ENCODE peak calls at places on chromosomes 11 and 22, in seven cellular contexts. X is left ventricle myocardium inferior, O is kidney epithelial cell, W is GM12878, U is HFF-Myc, C is AG10803, B is ovary. T is an unnamed sample.

GRCh38 chr11:2870955-2871720 is 14.4 kb downstream of the CDKN1C start:
- DNase-seq in O (no peak), C (no peak), X (no peak), W (no peak), B (no peak), U (no peak), T (no peak)

GRCh38 chr11:75706260-75706729 is 11.3 kb upstream of the MOGAT2 start:
- DNase-seq in C (peak), B (peak), W (no peak), X (peak), O (no peak), U (peak), T (peak)

GRCh38 chr11:72591785-72592490 is 82.3 kb downstream of the PDE2A start:
- DNase-seq in C (no peak), B (no peak), U (no peak), X (no peak), O (no peak), W (no peak), T (no peak)

GRCh38 chr11:34404280-34404679 is 34.5 kb upstream of the CAT start:
- DNase-seq in C (no peak), O (no peak), U (no peak), W (no peak), X (no peak), B (no peak), T (no peak)

GRCh38 chr11:70323811-70324210 is 53.3 kb downstream of the PPFIA1 start:
- DNase-seq in U (no peak), O (no peak), W (no peak), C (no peak), B (no peak), X (no peak), T (no peak)

GRCh38 chr11:2320591-2321310 is 18.9 kb downstream of the TSPAN32 start:
- DNase-seq in O (no peak), U (no peak), W (no peak), B (no peak), C (no peak), X (no peak), T (no peak)

GRCh38 chr11:123653997-123654565 is 343 bp downstream of the SCN3B start:
- DNase-seq in B (peak), U (no peak), W (no peak), O (peak), C (peak), X (peak), T (no peak)

GRCh38 chr11:67483901-67484665 is 1.3 kb downstream of the AIP start:
- DNase-seq in C (no peak), U (no peak), O (no peak), B (peak), W (no peak), X (no peak), T (no peak)

GRCh38 chr11:74154621-74155281 is 16.1 kb downstream of the C2CD3 start:
- DNase-seq in O (no peak), B (no peak), W (no peak), X (no peak), U (no peak), C (peak), T (no peak)

GRCh38 chr22:23762866-23763578 is at the start of gene C22orf15:
- DNase-seq in U (no peak), B (no peak), O (no peak), C (peak), X (no peak), W (no peak), T (no peak)

GRCh38 chr11:88016392-88017020 is 158.7 kb downstream of the RAB38 start:
- DNase-seq in B (no peak), C (peak), X (peak), U (peak), W (peak), O (peak), T (peak)

GRCh38 chr11:57711414-57712255 is at the start of gene MED19:
- DNase-seq in X (peak), O (peak), C (peak), W (peak), U (peak), B (peak), T (peak)

GRCh38 chr22:17213976-17214375 is 5.3 kb downstream of the ADA2 start:
- DNase-seq in O (no peak), B (no peak), U (no peak), X (peak), C (peak), W (no peak), T (no peak)
- TF ChIP-seq CTCF in O (peak), B (no peak), U (peak), X (peak), C (peak), W (peak), T (peak)

GRCh38 chr11:62103141-62103540 is 20.7 kb upstream of the INCENP start:
- DNase-seq in U (no peak), X (no peak), C (no peak), W (no peak), O (no peak), B (no peak), T (no peak)

GRCh38 chr11:62108017-62108750 is 15.6 kb upstream of the INCENP start:
- DNase-seq in W (peak), O (no peak), B (no peak), C (peak), U (peak), X (no peak), T (no peak)

GRCh38 chr11:62104001-62104400 is 19.8 kb upstream of the INCENP start:
- DNase-seq in W (no peak), C (no peak), O (no peak), B (no peak), X (no peak), U (no peak), T (no peak)

GRCh38 chr11:62104816-62105610 is 18.8 kb upstream of the INCENP start:
- DNase-seq in U (no peak), O (no peak), C (peak), X (no peak), W (no peak), B (peak), T (no peak)

GRCh38 chr11:62105611-62106245 is 18.1 kb upstream of the INCENP start:
- DNase-seq in O (no peak), W (no peak), C (peak), U (no peak), B (no peak), X (no peak), T (no peak)
- H3K4me3 ChIP-seq in O (no peak), W (no peak), C (peak), U (no peak), B (peak), X (peak), T (no peak)

GRCh38 chr11:111570796-111571195 is 30.3 kb downstream of the LAYN start:
- DNase-seq in X (no peak), C (no peak), O (no peak), U (no peak), B (no peak), W (no peak), T (no peak)

GRCh38 chr11:111573821-111574249 is 28.4 kb upstream of the SIK2 start:
- DNase-seq in C (peak), U (no peak), O (no peak), W (no peak), B (no peak), X (no peak), T (no peak)

GRCh38 chr11:111575748-111576147 is 26.5 kb upstream of the SIK2 start:
- DNase-seq in X (no peak), O (no peak), C (no peak), U (no peak), B (no peak), W (no peak), T (no peak)

GRCh38 chr11:111571829-111572501 is 30.3 kb upstream of the SIK2 start:
- DNase-seq in B (no peak), U (no peak), C (no peak), X (no peak), W (no peak), O (no peak), T (no peak)

GRCh38 chr11:111574373-111575230 is 27.6 kb upstream of the SIK2 start:
- DNase-seq in O (no peak), C (no peak), W (no peak), U (no peak), X (no peak), B (no peak), T (no peak)
- TF ChIP-seq CTCF in O (no peak), C (no peak), W (no peak), U (no peak), X (no peak), B (no peak), T (no peak)

DNA sequence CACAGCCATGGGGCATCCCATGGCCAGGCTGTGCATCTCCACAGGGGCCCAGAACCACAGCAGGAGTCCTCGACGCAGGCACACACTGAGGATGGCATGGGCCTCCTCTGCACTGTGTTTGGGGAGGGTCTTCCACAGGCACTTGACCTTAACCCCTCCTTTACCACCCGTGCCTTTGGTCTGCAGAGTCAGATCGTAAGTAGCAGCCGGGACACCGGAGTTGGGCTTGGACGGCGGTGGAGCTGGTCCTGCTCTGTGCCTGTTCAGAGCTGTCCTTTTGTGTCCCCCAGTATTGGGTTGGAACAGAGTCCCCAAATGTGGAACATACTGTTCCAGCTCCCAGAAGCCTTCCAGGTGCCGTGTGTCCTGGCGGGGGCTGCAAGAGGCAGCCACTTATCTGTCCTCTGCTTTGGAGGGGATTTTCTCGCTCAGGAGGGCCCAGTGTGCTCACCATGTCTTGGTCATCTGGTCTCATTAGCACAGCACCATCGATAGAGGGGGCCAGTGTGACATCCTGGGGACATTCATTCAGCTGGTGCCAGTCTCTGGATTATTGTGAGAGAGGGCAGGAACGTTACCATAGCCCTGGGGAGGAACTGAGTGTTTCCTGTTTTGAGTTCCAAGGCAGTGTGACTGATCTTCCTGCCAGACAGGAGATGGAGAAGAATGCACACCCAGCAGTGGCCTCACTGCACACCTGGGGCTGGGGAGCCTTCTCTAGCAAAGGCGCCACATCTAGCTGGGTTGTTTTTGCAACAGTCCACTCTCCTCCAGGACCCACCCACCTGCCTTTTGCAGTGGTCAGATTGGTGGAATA is 12.4 kb downstream of the CRELD2 start:
- DNase-seq in B (no peak), O (peak), W (peak), X (peak), C (peak), U (peak), T (no peak)
- H3K4me3 ChIP-seq in B (no peak), O (no peak), W (no peak), X (no peak), C (no peak), U (no peak), T (no peak)

GRCh38 chr11:112583246-112583893 is 322.7 kb upstream of the PLET1 start:
- DNase-seq in W (peak), X (no peak), C (no peak), B (no peak), U (no peak), O (no peak), T (peak)

GRCh38 chr11:112581747-112582146 is 321.1 kb upstream of the PLET1 start:
- DNase-seq in O (no peak), B (no peak), U (no peak), X (no peak), C (no peak), W (peak), T (no peak)

GRCh38 chr11:112587664-112588063 is 327.0 kb upstream of the PLET1 start:
- DNase-seq in W (no peak), B (no peak), O (no peak), X (no peak), C (no peak), U (no peak), T (no peak)

GRCh38 chr11:112582366-112582765 is 321.7 kb upstream of the PLET1 start:
- DNase-seq in X (no peak), O (no peak), B (no peak), C (no peak), U (no peak), W (no peak), T (no peak)

GRCh38 chr11:112584674-112585073 is 324.0 kb upstream of the PLET1 start:
- DNase-seq in B (no peak), C (no peak), W (no peak), U (no peak), O (no peak), X (no peak), T (no peak)
- TF ChIP-seq CTCF in B (no peak), C (peak), W (peak), U (no peak), O (peak), X (peak), T (peak)

GRCh38 chr22:38454011-38454360 is 1.0 kb downstream of the KCNJ4 start:
- DNase-seq in B (no peak), U (no peak), X (no peak), W (no peak), C (no peak), O (no peak), T (no peak)
- H3K4me3 ChIP-seq in B (no peak), U (no peak), X (peak), W (no peak), C (no peak), O (no peak), T (no peak)

DNA sequence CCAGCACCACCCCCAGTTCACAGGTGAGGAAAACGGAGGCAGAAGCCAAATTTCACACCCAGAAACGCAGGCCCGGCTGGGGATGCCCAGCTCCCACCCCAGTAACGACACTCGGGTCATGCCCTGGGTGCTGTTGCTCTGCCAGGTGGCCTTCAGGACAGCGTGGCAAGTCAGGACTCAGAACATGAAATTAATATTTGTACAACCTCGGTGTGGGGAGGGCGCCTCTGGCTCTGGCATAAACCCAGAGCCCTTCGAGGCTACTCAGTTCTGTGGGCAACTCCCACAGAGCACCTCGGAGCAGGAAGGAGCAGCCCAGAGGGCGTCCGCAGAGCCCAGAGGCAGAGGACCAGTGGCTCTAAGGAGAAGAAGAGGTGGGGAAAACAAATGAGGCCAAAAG is 71.6 kb downstream of the CELSR1 start:
- DNase-seq in O (no peak), B (no peak), X (no peak), C (no peak), U (no peak), W (no peak), T (no peak)
- TF ChIP-seq CTCF in O (no peak), B (no peak), X (no peak), C (no peak), U (no peak), W (no peak), T (no peak)

GRCh38 chr22:47837703-47838102 is 1075.3 kb downstream of the TBC1D22A start:
- DNase-seq in O (no peak), C (peak), X (no peak), U (no peak), W (no peak), B (no peak), T (no peak)

GRCh38 chr22:47839586-47840245 is 1077.3 kb downstream of the TBC1D22A start:
- DNase-seq in U (no peak), O (no peak), W (no peak), X (no peak), B (no peak), C (peak), T (no peak)

GRCh38 chr22:47841166-47841565 is 1078.7 kb downstream of the TBC1D22A start:
- DNase-seq in X (no peak), B (no peak), O (no peak), U (no peak), W (no peak), C (no peak), T (no peak)

GRCh38 chr22:47836957-47837356 is 1074.5 kb downstream of the TBC1D22A start:
- DNase-seq in B (no peak), W (no peak), U (no peak), O (peak), C (peak), X (no peak), T (no peak)

GRCh38 chr22:47835726-47836125 is 1073.3 kb downstream of the TBC1D22A start:
- DNase-seq in C (peak), B (no peak), O (peak), X (no peak), U (peak), W (no peak), T (no peak)
- H3K4me3 ChIP-seq in C (no peak), B (no peak), O (no peak), X (no peak), U (no peak), W (no peak), T (no peak)

GRCh38 chr11:46290021-46290420 is 12.6 kb downstream of the CREB3L1 start:
- DNase-seq in C (no peak), U (no peak), O (no peak), W (no peak), X (no peak), B (peak), T (no peak)
- TF ChIP-seq CTCF in C (no peak), U (no peak), O (no peak), W (no peak), X (no peak), B (no peak), T (no peak)

GRCh38 chr11:128789497-128790080 is 77.5 kb downstream of the KCNJ1 start:
- DNase-seq in W (no peak), U (no peak), C (no peak), B (no peak), X (no peak), O (no peak), T (no peak)
- H3K4me3 ChIP-seq in W (no peak), U (no peak), C (no peak), B (no peak), X (no peak), O (no peak), T (no peak)

T was measured in GM12864.